ENCODE peak calls at places on chromosome 20, in eight cellular contexts. O is iPS-NIHi11; R is fibroblast of pulmonary artery; S is AG09319; G is stimulated activated naive B cell treated with anti-CD40 and anti-IgM and Interleukin-4, amounts not matched to agents 10 μg/mL and 1 μg/mL and 100 μg/mL, for 72 hours; Z is T-helper 22 cell; D is retina; L is adipocyte. M is an unnamed sample.

GRCh38 chr20:57502331-57502700 is 22.6 kb downstream of the CTCFL start:
- DNase-seq in O (no peak), D (no peak), R (no peak), Z (no peak), G (no peak), L (no peak), S (no peak), M (no peak)

GRCh38 chr20:61890210-61890609 is 175.5 kb downstream of the TAF4 start:
- DNase-seq in O (no peak), D (no peak), L (no peak), Z (no peak), G (no peak), S (no peak), R (no peak), M (no peak)

GRCh38 chr20:45094864-45095574 is 5.9 kb downstream of the KCNS1 start:
- DNase-seq in S (no peak), D (no peak), G (no peak), O (no peak), Z (no peak), R (no peak), L (no peak), M (no peak)

GRCh38 chr20:32613596-32614053 is 28.5 kb upstream of the NOL4L start:
- DNase-seq in S (no peak), Z (no peak), D (no peak), L (no peak), O (no peak), G (no peak), R (no peak), M (no peak)

GRCh38 chr20:8344106-8344505 is 212.0 kb downstream of the PLCB1 start:
- DNase-seq in O (no peak), S (no peak), D (no peak), R (no peak), Z (no peak), G (no peak), L (no peak), M (no peak)

GRCh38 chr20:33444797-33445560 is 1.4 kb upstream of the SNTA1 start:
- DNase-seq in S (no peak), G (no peak), L (no peak), Z (peak), O (no peak), R (no peak), D (no peak), M (no peak)

GRCh38 chr20:20568604-20569205 is 143.7 kb downstream of the RALGAPA2 start:
- DNase-seq in G (no peak), Z (no peak), R (peak), S (peak), D (peak), O (peak), L (peak), M (peak)

GRCh38 chr20:47148059-47148458 is 208.4 kb downstream of the ZMYND8 start:
- DNase-seq in L (no peak), Z (no peak), O (no peak), D (no peak), G (no peak), S (no peak), R (no peak), M (no peak)

GRCh38 chr20:58634121-58634817 is 16.8 kb upstream of the STX16 start:
- DNase-seq in G (peak), L (no peak), O (no peak), D (no peak), S (no peak), Z (no peak), R (peak), M (no peak)

GRCh38 chr20:62666736-62667529 is 24.6 kb downstream of the SLCO4A1 start:
- DNase-seq in G (no peak), S (no peak), R (peak), O (no peak), L (no peak), Z (no peak), D (no peak), M (no peak)

GRCh38 chr20:9338101-9338500 is 176.3 kb upstream of the LAMP5 start:
- DNase-seq in G (no peak), R (no peak), O (no peak), S (no peak), D (no peak), L (no peak), Z (no peak), M (no peak)

GRCh38 chr20:50054626-50055511 is 58.1 kb downstream of the UBE2V1 start:
- DNase-seq in G (no peak), Z (no peak), R (peak), S (peak), O (no peak), L (peak), D (peak), M (no peak)